ENCODE peak calls at places on chromosome 16, in eight cellular contexts. One of them, this sample, is unnamed.
A peak's percentile ranks its signal among the peaks of the same experiment; 100 is the strongest.

GRCh38 chr16:10037771-10038170 is 144.5 kb downstream of the GRIN2A start:
- DNase-seq in gastrocnemius medialis: no peak
- DNase-seq in tibial nerve: no peak
- DNase-seq in H1: no peak
- DNase-seq in A549: no peak
- DNase-seq in body of pancreas: no peak
- DNase-seq in Peyer's patch: no peak
- DNase-seq in transverse colon: no peak
- DNase-seq in this sample: no peak

GRCh38 chr16:57923841-57924240 is 47.1 kb downstream of the CNGB1 start:
- DNase-seq in gastrocnemius medialis: no peak
- DNase-seq in tibial nerve: no peak
- DNase-seq in H1: no peak
- DNase-seq in A549: no peak
- DNase-seq in body of pancreas: no peak
- DNase-seq in Peyer's patch: no peak
- DNase-seq in transverse colon: no peak
- DNase-seq in this sample: no peak

GRCh38 chr16:66899945-66900688 is 18.6 kb downstream of the CDH16 start:
- DNase-seq in gastrocnemius medialis: peak; percentile 81
- DNase-seq in tibial nerve: peak; percentile 65
- DNase-seq in H1: no peak
- DNase-seq in A549: peak; percentile 59
- DNase-seq in body of pancreas: peak; percentile 91
- DNase-seq in Peyer's patch: peak; percentile 87
- DNase-seq in transverse colon: peak; percentile 86
- DNase-seq in this sample: no peak

GRCh38 chr16:20901441-20902112 is 1.0 kb downstream of the LYRM1 start:
- DNase-seq in gastrocnemius medialis: peak; percentile 46
- DNase-seq in tibial nerve: peak; percentile 34
- DNase-seq in H1: peak; percentile 55
- DNase-seq in A549: peak; percentile 57
- DNase-seq in body of pancreas: peak; percentile 33
- DNase-seq in Peyer's patch: no peak
- DNase-seq in transverse colon: peak; percentile 55
- DNase-seq in this sample: no peak

GRCh38 chr16:149024-149675 is 3.3 kb upstream of the HBZ start:
- DNase-seq in gastrocnemius medialis: no peak
- DNase-seq in tibial nerve: no peak
- DNase-seq in H1: no peak
- DNase-seq in A549: no peak
- DNase-seq in body of pancreas: no peak
- DNase-seq in Peyer's patch: no peak
- DNase-seq in transverse colon: no peak
- DNase-seq in this sample: no peak

GRCh38 chr16:75626806-75627205 is 3.7 kb upstream of the ADAT1 start:
- DNase-seq in gastrocnemius medialis: no peak
- DNase-seq in tibial nerve: no peak
- DNase-seq in H1: no peak
- DNase-seq in A549: no peak
- DNase-seq in body of pancreas: no peak
- DNase-seq in Peyer's patch: no peak
- DNase-seq in transverse colon: no peak
- DNase-seq in this sample: no peak

GRCh38 chr16:74679983-74680382 is 13.3 kb upstream of the RFWD3 start:
- DNase-seq in gastrocnemius medialis: no peak
- DNase-seq in tibial nerve: no peak
- DNase-seq in H1: no peak
- DNase-seq in A549: no peak
- DNase-seq in body of pancreas: no peak
- DNase-seq in Peyer's patch: no peak
- DNase-seq in transverse colon: no peak
- DNase-seq in this sample: no peak

GRCh38 chr16:81666102-81666501 is 113.0 kb upstream of the PLCG2 start:
- DNase-seq in gastrocnemius medialis: no peak
- DNase-seq in tibial nerve: no peak
- DNase-seq in H1: no peak
- DNase-seq in A549: no peak
- DNase-seq in body of pancreas: no peak
- DNase-seq in Peyer's patch: no peak
- DNase-seq in transverse colon: no peak
- DNase-seq in this sample: no peak

GRCh38 chr16:76577003-76577402 is 299.8 kb downstream of the CNTNAP4 start:
- DNase-seq in gastrocnemius medialis: no peak
- DNase-seq in tibial nerve: no peak
- DNase-seq in H1: no peak
- DNase-seq in A549: no peak
- DNase-seq in body of pancreas: no peak
- DNase-seq in Peyer's patch: no peak
- DNase-seq in transverse colon: no peak
- DNase-seq in this sample: no peak

GRCh38 chr16:878071-878784 is 77.7 kb upstream of the GNG13 start:
- DNase-seq in gastrocnemius medialis: no peak
- DNase-seq in tibial nerve: no peak
- DNase-seq in H1: peak; percentile 72
- DNase-seq in A549: peak; percentile 52
- DNase-seq in body of pancreas: no peak
- DNase-seq in Peyer's patch: no peak
- DNase-seq in transverse colon: peak; percentile 18
- DNase-seq in this sample: no peak

GRCh38 chr16:50303041-50303604 is 36.8 kb downstream of the ADCY7 start:
- DNase-seq in gastrocnemius medialis: no peak
- DNase-seq in tibial nerve: no peak
- DNase-seq in H1: peak; percentile 41
- DNase-seq in A549: no peak
- DNase-seq in body of pancreas: peak; percentile 4
- DNase-seq in Peyer's patch: peak; percentile 28
- DNase-seq in transverse colon: no peak
- DNase-seq in this sample: no peak

GRCh38 chr16:1960665-1961630 is 1.6 kb downstream of the NDUFB10 start:
- DNase-seq in gastrocnemius medialis: no peak
- DNase-seq in tibial nerve: no peak
- DNase-seq in H1: no peak
- DNase-seq in A549: peak; percentile 72
- DNase-seq in body of pancreas: no peak
- DNase-seq in Peyer's patch: no peak
- DNase-seq in transverse colon: no peak
- DNase-seq in this sample: no peak

GRCh38 chr16:3945751-3946603 is 65.5 kb upstream of the CREBBP start:
- DNase-seq in gastrocnemius medialis: no peak
- DNase-seq in tibial nerve: no peak
- DNase-seq in H1: no peak
- DNase-seq in A549: peak; percentile 71
- DNase-seq in body of pancreas: peak; percentile 48
- DNase-seq in Peyer's patch: no peak
- DNase-seq in transverse colon: peak; percentile 45
- DNase-seq in this sample: no peak

GRCh38 chr16:31704138-31704537 is 169.5 kb upstream of the ZNF267 start:
- DNase-seq in gastrocnemius medialis: no peak
- DNase-seq in tibial nerve: no peak
- DNase-seq in H1: no peak
- DNase-seq in A549: no peak
- DNase-seq in body of pancreas: no peak
- DNase-seq in Peyer's patch: no peak
- DNase-seq in transverse colon: no peak
- DNase-seq in this sample: no peak

GRCh38 chr16:53743149-53743566 is 39.2 kb downstream of the FTO start:
- DNase-seq in gastrocnemius medialis: no peak
- DNase-seq in tibial nerve: no peak
- DNase-seq in H1: no peak
- DNase-seq in A549: peak; percentile 70
- DNase-seq in body of pancreas: peak; percentile 21
- DNase-seq in Peyer's patch: no peak
- DNase-seq in transverse colon: peak; percentile 30
- DNase-seq in this sample: no peak

GRCh38 chr16:20900299-20901067 is at the start of the genes DCUN1D3 and LYRM1:
- DNase-seq in gastrocnemius medialis: peak; percentile 96
- DNase-seq in tibial nerve: peak; percentile 94
- DNase-seq in H1: peak; percentile 91
- DNase-seq in A549: peak; percentile 99
- DNase-seq in body of pancreas: peak; percentile 94
- DNase-seq in Peyer's patch: peak; percentile 93
- DNase-seq in transverse colon: peak; percentile 96
- DNase-seq in this sample: peak; percentile 73

GRCh38 chr16:53629607-53630312 is 73.9 kb downstream of the RPGRIP1L start:
- DNase-seq in gastrocnemius medialis: no peak
- DNase-seq in tibial nerve: no peak
- DNase-seq in H1: no peak
- DNase-seq in A549: no peak
- DNase-seq in body of pancreas: peak; percentile 53
- DNase-seq in Peyer's patch: no peak
- DNase-seq in transverse colon: no peak
- DNase-seq in this sample: no peak

GRCh38 chr16:66658860-66659190 is 37.7 kb downstream of the CMTM4 start:
- DNase-seq in gastrocnemius medialis: no peak
- DNase-seq in tibial nerve: no peak
- DNase-seq in H1: no peak
- DNase-seq in A549: no peak
- DNase-seq in body of pancreas: no peak
- DNase-seq in Peyer's patch: no peak
- DNase-seq in transverse colon: no peak
- DNase-seq in this sample: no peak

GRCh38 chr16:50146479-50147435 is 6.3 kb upstream of the TENT4B start:
- DNase-seq in gastrocnemius medialis: no peak
- DNase-seq in tibial nerve: no peak
- DNase-seq in H1: no peak
- DNase-seq in A549: no peak
- DNase-seq in body of pancreas: peak; percentile 25
- DNase-seq in Peyer's patch: no peak
- DNase-seq in transverse colon: no peak
- DNase-seq in this sample: no peak

GRCh38 chr16:1433263-1433560 is 2.3 kb downstream of the PERCC1 start:
- DNase-seq in gastrocnemius medialis: no peak
- DNase-seq in tibial nerve: no peak
- DNase-seq in H1: no peak
- DNase-seq in A549: no peak
- DNase-seq in body of pancreas: no peak
- DNase-seq in Peyer's patch: no peak
- DNase-seq in transverse colon: no peak
- DNase-seq in this sample: no peak

GRCh38 chr16:27237229-27238015 is 31.1 kb downstream of the NSMCE1 start:
- DNase-seq in gastrocnemius medialis: no peak
- DNase-seq in tibial nerve: no peak
- DNase-seq in H1: no peak
- DNase-seq in A549: no peak
- DNase-seq in body of pancreas: no peak
- DNase-seq in Peyer's patch: no peak
- DNase-seq in transverse colon: no peak
- DNase-seq in this sample: no peak
- H3K27ac ChIP-seq in gastrocnemius medialis: peak overlapping the region; percentile 68
- H3K27ac ChIP-seq in tibial nerve: peak overlapping the region; percentile 67
- H3K27ac ChIP-seq in H1: no peak overlapping the region
- H3K27ac ChIP-seq in A549: peak overlapping the region; percentile 18
- H3K27ac ChIP-seq in body of pancreas: peak overlapping the region; percentile 49
- H3K27ac ChIP-seq in Peyer's patch: peak overlapping the region; percentile 83
- H3K27ac ChIP-seq in transverse colon: peak overlapping the region; percentile 90
- H3K27ac ChIP-seq in this sample: peak overlapping the region; percentile 50

GRCh38 chr16:30006095-30006473 is 4.7 kb downstream of the DOC2A start:
- DNase-seq in gastrocnemius medialis: no peak
- DNase-seq in tibial nerve: no peak
- DNase-seq in H1: no peak
- DNase-seq in A549: no peak
- DNase-seq in body of pancreas: no peak
- DNase-seq in Peyer's patch: no peak
- DNase-seq in transverse colon: no peak
- DNase-seq in this sample: no peak
- TF ChIP-seq POLR2A in gastrocnemius medialis: no peak
- TF ChIP-seq POLR2A in tibial nerve: no peak
- TF ChIP-seq POLR2A in H1: no peak
- TF ChIP-seq POLR2A in A549: no peak
- TF ChIP-seq POLR2A in body of pancreas: no peak
- TF ChIP-seq POLR2A in Peyer's patch: no peak
- TF ChIP-seq POLR2A in transverse colon: no peak
- TF ChIP-seq POLR2A in this sample: no peak

GRCh38 chr16:85171004-85171808 is 58.9 kb upstream of the CIBAR2 start:
- DNase-seq in gastrocnemius medialis: no peak
- DNase-seq in tibial nerve: no peak
- DNase-seq in H1: no peak
- DNase-seq in A549: no peak
- DNase-seq in body of pancreas: no peak
- DNase-seq in Peyer's patch: no peak
- DNase-seq in transverse colon: no peak
- DNase-seq in this sample: no peak
- H3K4me3 ChIP-seq in gastrocnemius medialis: peak overlapping the region; percentile 54
- H3K4me3 ChIP-seq in tibial nerve: no peak overlapping the region
- H3K4me3 ChIP-seq in H1: no peak overlapping the region
- H3K4me3 ChIP-seq in A549: no peak overlapping the region
- H3K4me3 ChIP-seq in body of pancreas: no peak overlapping the region
- H3K4me3 ChIP-seq in Peyer's patch: no peak overlapping the region
- H3K4me3 ChIP-seq in transverse colon: peak overlapping the region; percentile 12
- H3K4me3 ChIP-seq in this sample: peak overlapping the region; percentile 53

DNA sequence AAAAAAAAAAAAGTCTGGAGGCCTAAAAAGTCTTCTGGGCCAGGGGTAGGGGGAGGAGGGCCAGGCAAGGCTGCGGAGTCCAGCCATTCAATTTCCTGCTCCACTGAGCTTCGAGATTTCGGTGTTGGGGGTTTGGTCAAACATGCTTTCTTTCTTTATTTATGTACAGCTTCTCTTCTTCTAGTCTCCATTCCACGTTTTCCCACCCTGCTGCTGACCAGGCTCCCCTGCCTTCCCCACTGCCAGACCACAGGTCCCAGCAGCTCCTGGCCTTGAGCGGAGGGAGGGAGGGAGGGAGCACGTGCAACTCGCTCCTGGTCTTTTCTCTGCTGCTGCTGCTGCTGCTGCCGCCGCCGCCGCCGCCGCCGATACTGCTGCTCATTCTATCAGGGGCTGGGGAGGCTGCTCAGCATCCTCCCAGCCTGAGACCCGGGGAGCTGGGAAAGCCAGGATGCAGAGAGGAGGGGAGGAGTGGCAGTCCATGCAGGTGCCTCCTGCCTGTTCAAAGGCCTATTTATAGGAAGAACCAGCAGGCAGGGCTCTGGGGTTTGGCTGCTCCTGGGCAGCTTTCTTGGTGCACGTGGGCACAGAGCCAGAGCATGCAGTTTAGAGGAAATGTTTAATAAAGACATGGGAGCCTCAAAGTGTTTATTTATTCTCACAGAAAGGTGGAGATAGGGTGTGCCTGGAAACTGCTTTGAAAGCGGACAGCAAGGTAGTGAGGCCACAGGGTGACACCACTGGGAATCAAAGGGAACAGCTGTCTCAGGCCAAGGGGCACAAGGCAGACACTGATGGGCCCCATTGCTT is 23.4 kb upstream of the ZFHX3 start:
- DNase-seq in gastrocnemius medialis: peak; percentile 41
- DNase-seq in tibial nerve: no peak
- DNase-seq in H1: peak; percentile 70
- DNase-seq in A549: peak; percentile 67
- DNase-seq in body of pancreas: peak; percentile 68
- DNase-seq in Peyer's patch: peak; percentile 62
- DNase-seq in transverse colon: peak; percentile 72
- DNase-seq in this sample: no peak
- H3K27ac ChIP-seq in gastrocnemius medialis: peak overlapping the region; percentile 99
- H3K27ac ChIP-seq in tibial nerve: peak overlapping the region; percentile 63
- H3K27ac ChIP-seq in H1: no peak overlapping the region
- H3K27ac ChIP-seq in A549: peak overlapping the region; percentile 91
- H3K27ac ChIP-seq in body of pancreas: peak overlapping the region; percentile 82
- H3K27ac ChIP-seq in Peyer's patch: no peak overlapping the region
- H3K27ac ChIP-seq in transverse colon: peak overlapping the region; percentile 91
- H3K27ac ChIP-seq in this sample: peak overlapping the region; percentile 73

This sample was measured in esophagus squamous epithelium.